ENCODE peak calls at places on chromosomes 2 and 18, in five cellular contexts. B is IMR-90, F is breast epithelium, G is endothelial cell of umbilical vein, C is uterus. J is an unnamed sample.

GRCh38 chr2:215625207-215625606 is 189.3 kb upstream of the FN1 start:
- DNase-seq in B (no peak), F (no peak), G (no peak), C (no peak), J (no peak)

GRCh38 chr18:76491801-76492668 is 3.0 kb downstream of the ZNF516 start:
- DNase-seq in B (peak; percentile 27), F (no peak), G (peak; percentile 41), C (no peak), J (peak; percentile 43)

GRCh38 chr2:235521844-235522243 is 28.0 kb downstream of the AGAP1 start:
- DNase-seq in B (no peak), F (no peak), G (no peak), C (no peak), J (no peak)

GRCh38 chr2:98436734-98437133 is 7.9 kb upstream of the INPP4A start:
- DNase-seq in B (no peak), F (no peak), G (no peak), C (no peak), J (no peak)

GRCh38 chr2:217978536-217979150 is 24.2 kb downstream of the TNS1 start:
- DNase-seq in B (no peak), F (no peak), G (peak; percentile 42), C (peak; percentile 56), J (peak; percentile 39)

GRCh38 chr2:66070717-66071602 is 364.0 kb upstream of the MEIS1 start:
- DNase-seq in B (no peak), F (no peak), G (no peak), C (peak; percentile 27), J (no peak)

GRCh38 chr2:184692137-184692734 is 93.9 kb downstream of the ZNF804A start:
- DNase-seq in B (no peak), F (no peak), G (no peak), C (no peak), J (no peak)

GRCh38 chr2:55595536-55595935 is 21.9 kb downstream of the PPP4R3B start:
- DNase-seq in B (no peak), F (no peak), G (no peak), C (no peak), J (no peak)

GRCh38 chr2:31033032-31033431 is 105.2 kb downstream of the GALNT14 start:
- DNase-seq in B (no peak), F (no peak), G (no peak), C (no peak), J (no peak)

GRCh38 chr2:190357596-190357995 is 14.2 kb downstream of the INPP1 start:
- DNase-seq in B (peak; percentile 53), F (no peak), G (no peak), C (no peak), J (no peak)

GRCh38 chr2:226358688-226359087 is 440.9 kb downstream of the IRS1 start:
- DNase-seq in B (no peak), F (no peak), G (no peak), C (no peak), J (no peak)

GRCh38 chr18:4318311-4318710 is 136.8 kb downstream of the DLGAP1 start:
- DNase-seq in B (no peak), F (no peak), G (no peak), C (no peak), J (no peak)

GRCh38 chr2:15569658-15570615 is 8.8 kb upstream of the NBAS start:
- DNase-seq in B (no peak), F (no peak), G (no peak), C (no peak), J (no peak)

GRCh38 chr2:229313591-229313990 is 42.5 kb upstream of the PID1 start:
- DNase-seq in B (peak; percentile 28), F (no peak), G (no peak), C (no peak), J (no peak)

GRCh38 chr2:29113891-29114321 is 1.3 kb upstream of the CLIP4 start:
- DNase-seq in B (peak; percentile 73), F (no peak), G (no peak), C (peak; percentile 18), J (peak; percentile 46)

GRCh38 chr2:239470151-239470900 is 69.5 kb upstream of the HDAC4 start:
- DNase-seq in B (no peak), F (peak; percentile 24), G (no peak), C (no peak), J (peak; percentile 4)

GRCh38 chr2:202941771-202942170 is 29.7 kb downstream of the CARF start:
- DNase-seq in B (peak; percentile 83), F (no peak), G (no peak), C (no peak), J (no peak)

GRCh38 chr2:102094917-102095316 is 47.6 kb upstream of the IL1R1 start:
- DNase-seq in B (peak; percentile 98), F (no peak), G (peak; percentile 72), C (no peak), J (no peak)

GRCh38 chr2:232419245-232420072 is 12.8 kb downstream of the ALPG start:
- DNase-seq in B (no peak), F (peak; percentile 44), G (no peak), C (no peak), J (no peak)

GRCh38 chr2:232417489-232417888 is 10.8 kb downstream of the ALPG start:
- DNase-seq in B (no peak), F (no peak), G (no peak), C (no peak), J (no peak)

GRCh38 chr2:232420073-232420454 is 13.4 kb downstream of the ALPG start:
- DNase-seq in B (no peak), F (peak; percentile 14), G (no peak), C (no peak), J (no peak)

GRCh38 chr2:232418056-232418455 is 11.4 kb downstream of the ALPG start:
- DNase-seq in B (no peak), F (peak; percentile 24), G (no peak), C (no peak), J (no peak)

GRCh38 chr2:232418466-232419244 is 12.0 kb downstream of the ALPG start:
- DNase-seq in B (no peak), F (peak; percentile 50), G (no peak), C (no peak), J (no peak)
- TF ChIP-seq POLR2A in B (no peak), F (no peak), G (no peak), C (no peak), J (no peak)

DNA sequence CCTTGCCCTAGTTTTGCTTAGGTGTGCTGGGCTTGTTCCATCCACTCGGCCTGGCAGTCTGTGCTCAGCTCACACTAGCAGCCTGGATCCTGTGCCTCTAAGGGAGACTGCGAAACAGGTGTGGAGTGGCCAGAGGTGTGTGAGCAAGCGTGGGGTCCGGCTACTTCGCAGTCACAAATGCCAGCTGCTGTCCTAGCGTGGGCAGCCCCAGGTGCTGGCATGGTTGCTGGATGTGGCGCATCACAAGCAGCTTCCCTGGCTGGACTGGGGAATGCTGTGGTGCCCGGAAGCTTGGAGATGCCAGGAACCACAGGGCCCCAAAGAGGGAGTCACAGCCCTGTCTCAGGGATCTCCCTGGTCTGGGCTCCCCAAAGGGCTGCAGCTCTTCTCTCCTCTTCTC is 119.0 kb upstream of the TMEFF2 start:
- DNase-seq in B (no peak), F (no peak), G (no peak), C (no peak), J (no peak)
- TF ChIP-seq POLR2A in B (no peak), F (no peak), G (no peak), C (no peak), J (no peak)

GRCh38 chr2:197185676-197186075 is 124.9 kb downstream of the ANKRD44 start:
- DNase-seq in B (no peak), F (no peak), G (no peak), C (no peak), J (no peak)
- TF ChIP-seq POLR2A in B (no peak), F (no peak), G (no peak), C (no peak), J (no peak)

DNA sequence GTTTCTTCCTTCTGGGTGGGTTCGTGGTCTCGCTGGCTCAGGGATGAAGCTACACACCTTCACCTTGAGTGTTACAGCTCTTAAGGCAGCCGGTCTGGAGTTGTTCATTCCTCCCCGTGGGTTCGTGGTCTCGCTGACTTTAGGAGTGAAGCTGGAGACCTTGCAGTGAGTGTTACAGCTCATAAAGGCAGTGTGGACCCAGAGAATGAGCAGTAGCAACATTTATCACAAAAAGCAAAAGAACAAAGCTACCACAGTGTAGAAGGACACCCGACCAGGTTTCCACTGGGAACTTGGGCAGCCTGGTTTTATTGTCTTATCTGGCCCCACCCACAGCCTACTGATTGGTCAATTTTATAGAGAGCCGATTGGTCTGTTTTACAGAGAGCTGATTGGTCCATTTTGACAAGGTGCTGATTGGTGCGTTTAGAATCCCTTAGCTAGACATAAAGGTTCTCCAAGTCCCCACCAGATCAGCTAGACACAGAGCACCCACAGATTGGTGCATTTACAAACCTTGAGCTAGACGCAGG is 20.2 kb upstream of the ROCK1 start:
- DNase-seq in B (no peak), F (no peak), G (no peak), C (no peak), J (no peak)
- TF ChIP-seq POLR2A in B (no peak), F (no peak), G (no peak), C (no peak), J (no peak)

GRCh38 chr2:64145760-64146159 is 1.5 kb upstream of the PELI1 start:
- DNase-seq in B (no peak), F (no peak), G (no peak), C (no peak), J (no peak)

GRCh38 chr2:64142817-64143153 is 1.4 kb downstream of the PELI1 start:
- DNase-seq in B (peak; percentile 4), F (no peak), G (no peak), C (no peak), J (no peak)

GRCh38 chr2:64145119-64145518 is 899 bp upstream of the PELI1 start:
- DNase-seq in B (no peak), F (no peak), G (no peak), C (no peak), J (no peak)

GRCh38 chr2:64143154-64144056 is 815 bp downstream of the PELI1 start:
- DNase-seq in B (peak; percentile 34), F (no peak), G (peak; percentile 66), C (no peak), J (no peak)

DNA sequence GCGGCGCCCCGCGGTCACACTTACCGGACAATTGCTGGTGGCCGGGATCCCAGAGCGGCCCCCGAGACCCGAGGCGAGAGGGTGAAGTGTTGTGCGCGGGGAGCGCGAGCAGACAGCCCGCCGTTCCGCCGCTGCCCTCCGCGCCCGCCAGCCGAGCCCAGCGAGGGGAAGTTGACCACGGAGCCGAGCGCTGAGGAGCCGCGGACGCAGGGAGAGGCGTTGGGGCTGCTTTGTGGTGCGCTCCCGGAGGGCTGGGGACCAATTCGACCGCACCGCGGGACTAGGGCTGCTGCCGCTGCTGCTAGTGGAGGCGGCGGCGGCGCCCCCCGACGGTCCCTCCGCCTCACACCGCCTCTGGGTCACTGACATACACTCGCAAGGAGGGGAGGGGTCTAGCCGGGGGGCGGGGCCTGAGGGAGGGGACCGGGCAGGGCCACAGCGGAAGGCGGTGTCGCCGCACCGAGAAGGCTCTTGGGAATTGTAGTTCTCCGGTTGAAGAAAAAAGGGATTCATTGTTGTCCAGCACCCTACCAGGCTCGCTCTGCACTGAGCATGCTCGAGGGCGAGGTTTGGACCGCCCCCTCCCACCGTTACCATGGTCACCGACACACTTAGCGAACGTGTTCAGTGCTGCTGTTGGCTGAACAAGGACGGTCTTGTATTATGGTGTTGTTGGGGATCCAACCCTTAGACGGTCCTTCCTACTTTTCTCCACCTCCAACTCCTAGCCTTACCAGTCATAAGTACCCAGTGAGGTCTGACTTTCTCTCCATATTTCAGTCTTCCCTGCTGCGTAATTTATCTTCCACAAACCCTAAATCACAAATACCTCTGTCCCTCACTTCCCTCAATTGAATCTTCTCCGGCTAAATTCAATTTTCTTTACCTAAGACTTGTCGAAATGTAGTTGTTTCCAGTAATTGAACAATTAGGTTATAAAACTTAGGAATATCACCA is at the start of gene PELI1:
- DNase-seq in B (peak; percentile 95), F (peak; percentile 97), G (peak; percentile 99), C (peak; percentile 95), J (peak; percentile 95)
- TF ChIP-seq POLR2A in B (peak; percentile 80), F (peak; percentile 94), G (peak; percentile 95), C (peak; percentile 98), J (no peak)

GRCh38 chr18:63182247-63182771 is 137.3 kb downstream of the BCL2 start:
- DNase-seq in B (no peak), F (no peak), G (no peak), C (no peak), J (no peak)
- TF ChIP-seq POLR2A in B (no peak), F (no peak), G (no peak), C (no peak), J (no peak)